ENCODE peak calls at places on chromosomes 3 and 15, in ten cellular contexts. H, J, V, C, P, L, U, R, F and A are unnamed samples.

GRCh38 chr3:71101581-71101980 is 481.9 kb downstream of the FOXP1 start:
- DNase-seq in H (no peak), F (no peak), L (no peak), J (no peak), C (no peak), R (no peak), V (no peak), U (no peak), P (no peak), A (no peak)

GRCh38 chr3:184737641-184738518 is 26.0 kb upstream of the MAGEF1 start:
- DNase-seq in L (no peak), R (no peak), F (no peak), V (no peak), U (no peak), C (peak), H (no peak), J (peak), P (no peak), A (no peak)

GRCh38 chr3:150783920-150784746 is 21.2 kb upstream of the SIAH2 start:
- DNase-seq in P (no peak), C (peak), V (no peak), R (no peak), F (no peak), J (no peak), L (no peak), H (no peak), U (no peak), A (no peak)

GRCh38 chr3:142853270-142854163 is 35.4 kb downstream of the PCOLCE2 start:
- DNase-seq in P (no peak), L (no peak), R (no peak), V (no peak), J (peak), C (peak), U (peak), H (no peak), F (no peak), A (no peak)

GRCh38 chr3:195240171-195240701 is 30.7 kb downstream of the XXYLT1 start:
- DNase-seq in C (no peak), H (no peak), P (peak), L (no peak), J (no peak), U (peak), F (no peak), V (no peak), R (no peak), A (no peak)

GRCh38 chr15:36506733-36507356 is 72.6 kb upstream of the CDIN1 start:
- DNase-seq in J (no peak), V (no peak), R (no peak), U (no peak), H (no peak), C (no peak), F (no peak), P (no peak), L (no peak), A (no peak)

GRCh38 chr3:144760831-144761230 is 789.2 kb downstream of the DIPK2A start:
- DNase-seq in H (no peak), U (peak), J (peak), F (no peak), C (peak), P (no peak), L (no peak), V (no peak), R (no peak), A (no peak)

GRCh38 chr3:145807990-145808389 is 353.0 kb downstream of the PLOD2 start:
- DNase-seq in V (no peak), H (no peak), R (no peak), P (no peak), J (peak), L (no peak), F (no peak), U (no peak), C (peak), A (no peak)

GRCh38 chr3:46500631-46501377 is 3.0 kb downstream of the RTP3 start:
- DNase-seq in L (no peak), R (no peak), C (peak), V (no peak), P (no peak), U (no peak), H (no peak), F (no peak), J (peak), A (no peak)

GRCh38 chr15:57595011-57595866 is 3.5 kb downstream of the MYZAP start:
- DNase-seq in F (no peak), V (no peak), U (no peak), H (no peak), J (no peak), R (no peak), C (no peak), L (no peak), P (no peak), A (no peak)

GRCh38 chr3:66593978-66594377 is 93.2 kb upstream of the LRIG1 start:
- DNase-seq in C (peak), H (no peak), V (no peak), L (no peak), J (peak), P (no peak), R (no peak), F (no peak), U (no peak), A (no peak)

GRCh38 chr3:136193273-136194043 is 2.7 kb downstream of the MSL2 start:
- DNase-seq in P (no peak), J (no peak), F (no peak), L (no peak), V (no peak), H (no peak), U (no peak), R (no peak), C (no peak), A (no peak)

GRCh38 chr3:42161050-42161935 is 70.1 kb downstream of the TRAK1 start:
- DNase-seq in P (peak), C (peak), H (no peak), U (no peak), V (no peak), J (peak), R (no peak), L (no peak), F (no peak), A (no peak)

GRCh38 chr3:55567615-55568014 is 80.5 kb upstream of the WNT5A start:
- DNase-seq in H (no peak), U (no peak), V (no peak), P (no peak), C (peak), J (peak), F (no peak), R (no peak), L (no peak), A (no peak)

GRCh38 chr15:25065876-25066275 is 111.1 kb downstream of the SNRPN start:
- DNase-seq in C (no peak), U (no peak), J (no peak), H (no peak), V (no peak), R (no peak), F (no peak), P (no peak), L (no peak), A (no peak)

GRCh38 chr15:40843885-40844542 is at the start of gene SPINT1:
- DNase-seq in V (no peak), R (no peak), U (no peak), C (no peak), F (peak), L (no peak), H (peak), P (peak), J (no peak), A (peak)

GRCh38 chr15:58459562-58459961 is 27.8 kb downstream of the LIPC start:
- DNase-seq in F (no peak), R (no peak), C (no peak), J (no peak), L (no peak), H (no peak), V (no peak), P (no peak), U (no peak), A (no peak)